ENCODE peak calls at places on chromosomes 13 and 19, in five cellular contexts. One of them, this sample, is unnamed.

GRCh38 chr13:97435794-97436193 is 1.8 kb downstream of the RAP2A start:
- DNase-seq in PC-3: no peak
- DNase-seq in CMK: no peak
- DNase-seq in nephron progenitor cell: no peak
- DNase-seq in NCI-H2227 treated with DMSO at 0.1 percent for 48 hours: no peak
- DNase-seq in this sample: no peak

GRCh38 chr19:22733691-22734090 is 50.3 kb downstream of the ZNF99 start:
- DNase-seq in PC-3: no peak
- DNase-seq in CMK: no peak
- DNase-seq in nephron progenitor cell: no peak
- DNase-seq in NCI-H2227 treated with DMSO at 0.1 percent for 48 hours: no peak
- DNase-seq in this sample: no peak

GRCh38 chr13:42318570-42318969 is 46.6 kb downstream of the AKAP11 start:
- DNase-seq in PC-3: no peak
- DNase-seq in CMK: no peak
- DNase-seq in nephron progenitor cell: no peak
- DNase-seq in NCI-H2227 treated with DMSO at 0.1 percent for 48 hours: no peak
- DNase-seq in this sample: no peak

GRCh38 chr19:49954092-49954825 is 6.7 kb downstream of the SIGLEC11 start:
- DNase-seq in PC-3: no peak
- DNase-seq in CMK: no peak
- DNase-seq in nephron progenitor cell: no peak
- DNase-seq in NCI-H2227 treated with DMSO at 0.1 percent for 48 hours: no peak
- DNase-seq in this sample: no peak

GRCh38 chr13:71863249-71863648 is 3.8 kb downstream of the DACH1 start:
- DNase-seq in PC-3: no peak
- DNase-seq in CMK: no peak
- DNase-seq in nephron progenitor cell: no peak
- DNase-seq in NCI-H2227 treated with DMSO at 0.1 percent for 48 hours: no peak
- DNase-seq in this sample: no peak

GRCh38 chr19:34732548-34733255 is 1.3 kb upstream of the ZNF181 start:
- DNase-seq in PC-3: no peak
- DNase-seq in CMK: no peak
- DNase-seq in nephron progenitor cell: no peak
- DNase-seq in NCI-H2227 treated with DMSO at 0.1 percent for 48 hours: peak; percentile 37
- DNase-seq in this sample: no peak

GRCh38 chr19:44003461-44004134 is 841 bp downstream of the ZNF230 start:
- DNase-seq in PC-3: no peak
- DNase-seq in CMK: no peak
- DNase-seq in nephron progenitor cell: peak; percentile 4
- DNase-seq in NCI-H2227 treated with DMSO at 0.1 percent for 48 hours: no peak
- DNase-seq in this sample: no peak

GRCh38 chr13:92175330-92175729 is 776.9 kb downstream of the GPC5 start:
- DNase-seq in PC-3: peak; percentile 43
- DNase-seq in CMK: peak; percentile 73
- DNase-seq in nephron progenitor cell: peak; percentile 16
- DNase-seq in NCI-H2227 treated with DMSO at 0.1 percent for 48 hours: peak; percentile 37
- DNase-seq in this sample: no peak

GRCh38 chr19:44576843-44577565 is 36.4 kb upstream of the IGSF23 start:
- DNase-seq in PC-3: peak; percentile 71
- DNase-seq in CMK: no peak
- DNase-seq in nephron progenitor cell: no peak
- DNase-seq in NCI-H2227 treated with DMSO at 0.1 percent for 48 hours: no peak
- DNase-seq in this sample: no peak

GRCh38 chr13:86051134-86052103 is 252.2 kb upstream of the SLITRK6 start:
- DNase-seq in PC-3: peak; percentile 73
- DNase-seq in CMK: no peak
- DNase-seq in nephron progenitor cell: no peak
- DNase-seq in NCI-H2227 treated with DMSO at 0.1 percent for 48 hours: no peak
- DNase-seq in this sample: no peak

GRCh38 chr19:10567696-10568443 is 909 bp downstream of the CDKN2D start:
- DNase-seq in PC-3: no peak
- DNase-seq in CMK: no peak
- DNase-seq in nephron progenitor cell: no peak
- DNase-seq in NCI-H2227 treated with DMSO at 0.1 percent for 48 hours: no peak
- DNase-seq in this sample: no peak

GRCh38 chr13:30928971-30929370 is 3.5 kb upstream of the TEX26 start:
- DNase-seq in PC-3: no peak
- DNase-seq in CMK: no peak
- DNase-seq in nephron progenitor cell: no peak
- DNase-seq in NCI-H2227 treated with DMSO at 0.1 percent for 48 hours: no peak
- DNase-seq in this sample: no peak

GRCh38 chr13:76148926-76149325 is 512.8 kb downstream of the LMO7 start:
- DNase-seq in PC-3: peak; percentile 59
- DNase-seq in CMK: no peak
- DNase-seq in nephron progenitor cell: no peak
- DNase-seq in NCI-H2227 treated with DMSO at 0.1 percent for 48 hours: no peak
- DNase-seq in this sample: no peak

GRCh38 chr13:62629618-62630017 is 1214.0 kb upstream of the PCDH20 start:
- DNase-seq in PC-3: no peak
- DNase-seq in CMK: no peak
- DNase-seq in nephron progenitor cell: no peak
- DNase-seq in NCI-H2227 treated with DMSO at 0.1 percent for 48 hours: no peak
- DNase-seq in this sample: no peak

GRCh38 chr19:7456964-7457541 is 31.8 kb downstream of the PEX11G start:
- DNase-seq in PC-3: peak; percentile 55
- DNase-seq in CMK: no peak
- DNase-seq in nephron progenitor cell: no peak
- DNase-seq in NCI-H2227 treated with DMSO at 0.1 percent for 48 hours: no peak
- DNase-seq in this sample: no peak

GRCh38 chr19:18594096-18594823 is 5.7 kb downstream of the REX1BD start:
- DNase-seq in PC-3: peak; percentile 87
- DNase-seq in CMK: peak; percentile 55
- DNase-seq in nephron progenitor cell: peak; percentile 90
- DNase-seq in NCI-H2227 treated with DMSO at 0.1 percent for 48 hours: peak; percentile 55
- DNase-seq in this sample: peak; percentile 84

GRCh38 chr19:30802424-30803013 is 430.3 kb downstream of the ZNF536 start:
- DNase-seq in PC-3: no peak
- DNase-seq in CMK: no peak
- DNase-seq in nephron progenitor cell: no peak
- DNase-seq in NCI-H2227 treated with DMSO at 0.1 percent for 48 hours: no peak
- DNase-seq in this sample: no peak

GRCh38 chr13:54004026-54004699 is 975.5 kb downstream of the OLFM4 start:
- DNase-seq in PC-3: no peak
- DNase-seq in CMK: no peak
- DNase-seq in nephron progenitor cell: no peak
- DNase-seq in NCI-H2227 treated with DMSO at 0.1 percent for 48 hours: no peak
- DNase-seq in this sample: no peak

GRCh38 chr19:44112802-44113137 is 429 bp upstream of the ZNF225 start:
- DNase-seq in PC-3: no peak
- DNase-seq in CMK: no peak
- DNase-seq in nephron progenitor cell: no peak
- DNase-seq in NCI-H2227 treated with DMSO at 0.1 percent for 48 hours: no peak
- DNase-seq in this sample: no peak

GRCh38 chr19:55457683-55458457 is 3.6 kb downstream of the ISOC2 start:
- DNase-seq in PC-3: no peak
- DNase-seq in CMK: no peak
- DNase-seq in nephron progenitor cell: no peak
- DNase-seq in NCI-H2227 treated with DMSO at 0.1 percent for 48 hours: no peak
- DNase-seq in this sample: no peak

GRCh38 chr13:37484056-37484455 is 114.5 kb downstream of the POSTN start:
- DNase-seq in PC-3: no peak
- DNase-seq in CMK: no peak
- DNase-seq in nephron progenitor cell: no peak
- DNase-seq in NCI-H2227 treated with DMSO at 0.1 percent for 48 hours: no peak
- DNase-seq in this sample: no peak

GRCh38 chr19:16363133-16363851 is 38.7 kb downstream of the KLF2 start:
- DNase-seq in PC-3: no peak
- DNase-seq in CMK: no peak
- DNase-seq in nephron progenitor cell: no peak
- DNase-seq in NCI-H2227 treated with DMSO at 0.1 percent for 48 hours: no peak
- DNase-seq in this sample: no peak

GRCh38 chr19:32976223-32976805 is 4.3 kb downstream of the FAAP24 start:
- DNase-seq in PC-3: peak; percentile 73
- DNase-seq in CMK: no peak
- DNase-seq in nephron progenitor cell: peak; percentile 78
- DNase-seq in NCI-H2227 treated with DMSO at 0.1 percent for 48 hours: peak; percentile 96
- DNase-seq in this sample: peak; percentile 74

GRCh38 chr13:38602261-38602660 is 84.6 kb upstream of the FREM2 start:
- DNase-seq in PC-3: peak; percentile 33
- DNase-seq in CMK: no peak
- DNase-seq in nephron progenitor cell: no peak
- DNase-seq in NCI-H2227 treated with DMSO at 0.1 percent for 48 hours: no peak
- DNase-seq in this sample: no peak

GRCh38 chr13:107370036-107370785 is 802.3 kb upstream of the ARGLU1 start:
- DNase-seq in PC-3: peak; percentile 50
- DNase-seq in CMK: no peak
- DNase-seq in nephron progenitor cell: no peak
- DNase-seq in NCI-H2227 treated with DMSO at 0.1 percent for 48 hours: no peak
- DNase-seq in this sample: no peak